ENCODE peak calls at places on chromosome 3, in six cellular contexts. S is HTR-8/SVneo; X is WERI-Rb-1; T is GM04503; L is activated CD8-positive, alpha-beta memory T cell treated with anti-CD3 and anti-CD28 coated beads, Interleukin-2, amount 50 U/mL, for 48 hours; A is Caki2. B is an unnamed sample.

GRCh38 chr3:128283429-128283828 is 130.1 kb downstream of the EEFSEC start:
- DNase-seq in S (no peak), X (no peak), T (no peak), L (peak), A (no peak), B (no peak)

GRCh38 chr3:107825556-107825955 is 265.3 kb downstream of the CD47 start:
- DNase-seq in S (no peak), X (no peak), T (no peak), L (no peak), A (no peak), B (no peak)

GRCh38 chr3:190070623-190071347 is 49.9 kb downstream of the P3H2 start:
- DNase-seq in S (no peak), X (no peak), T (no peak), L (no peak), A (peak), B (peak)

GRCh38 chr3:57958642-57959406 is 49.4 kb upstream of the FLNB start:
- DNase-seq in S (no peak), X (no peak), T (no peak), L (no peak), A (peak), B (no peak)

GRCh38 chr3:89447244-89447643 is 339.8 kb downstream of the EPHA3 start:
- DNase-seq in S (no peak), X (no peak), T (no peak), L (no peak), A (no peak), B (peak)

GRCh38 chr3:41331023-41331422 is 131.7 kb downstream of the CTNNB1 start:
- DNase-seq in S (no peak), X (no peak), T (no peak), L (no peak), A (no peak), B (no peak)

GRCh38 chr3:64108784-64109317 is 85.6 kb upstream of the PSMD6 start:
- DNase-seq in S (no peak), X (no peak), T (no peak), L (no peak), A (no peak), B (no peak)

GRCh38 chr3:131072099-131072559 is 45.5 kb downstream of the NEK11 start:
- DNase-seq in S (no peak), X (no peak), T (no peak), L (no peak), A (no peak), B (no peak)

GRCh38 chr3:21962456-21962855 is 211.4 kb upstream of the ZNF385D start:
- DNase-seq in S (no peak), X (no peak), T (no peak), L (no peak), A (no peak), B (peak)

GRCh38 chr3:46955801-46956259 is 20.7 kb downstream of the CCDC12 start:
- DNase-seq in S (no peak), X (no peak), T (no peak), L (no peak), A (no peak), B (no peak)